ENCODE peak calls at places on chromosomes 16 and 17, in four cellular contexts. P, L, W and J are unnamed samples.

GRCh38 chr16:56614549-56614991 is 6.2 kb downstream of the MT2A start:
- DNase-seq in P (no peak), L (no peak), W (no peak), J (no peak)

GRCh38 chr17:44269118-44269794 is 1.3 kb upstream of the SLC4A1 start:
- DNase-seq in P (no peak), L (no peak), W (no peak), J (no peak)

GRCh38 chr16:87541004-87541881 is 48.4 kb upstream of the ZCCHC14 start:
- DNase-seq in P (no peak), L (no peak), W (peak), J (no peak)

GRCh38 chr17:78407387-78407990 is 29.0 kb downstream of the PGS1 start:
- DNase-seq in P (no peak), L (no peak), W (no peak), J (no peak)

GRCh38 chr16:57062329-57062728 is 30.1 kb upstream of the CPNE2 start:
- DNase-seq in P (no peak), L (no peak), W (no peak), J (no peak)

GRCh38 chr17:16135461-16135860 is 79.9 kb downstream of the NCOR1 start:
- DNase-seq in P (no peak), L (no peak), W (no peak), J (no peak)

GRCh38 chr16:53465606-53466290 is 31.5 kb downstream of the RBL2 start:
- DNase-seq in P (no peak), L (no peak), W (no peak), J (no peak)

GRCh38 chr17:77160032-77160876 is 19.5 kb downstream of the SEC14L1 start:
- DNase-seq in P (no peak), L (no peak), W (no peak), J (no peak)

GRCh38 chr16:71900336-71900735 is 5.0 kb downstream of the IST1 start:
- DNase-seq in P (no peak), L (no peak), W (no peak), J (no peak)

GRCh38 chr17:75159196-75160031 is 5.1 kb upstream of the JPT1 start:
- DNase-seq in P (no peak), L (no peak), W (no peak), J (no peak)

GRCh38 chr17:319266-319665 is 33.3 kb downstream of the RPH3AL start:
- DNase-seq in P (no peak), L (no peak), W (no peak), J (no peak)

GRCh38 chr16:10465821-10466220 is 80.0 kb downstream of the ATF7IP2 start:
- DNase-seq in P (no peak), L (no peak), W (no peak), J (no peak)

GRCh38 chr17:44023545-44024270 is 8.9 kb upstream of the TMEM101 start:
- DNase-seq in P (no peak), L (no peak), W (no peak), J (no peak)

GRCh38 chr16:15643453-15644305 is 725 bp upstream of the MARF1 start:
- DNase-seq in P (no peak), L (no peak), W (peak), J (no peak)

GRCh38 chr17:1487939-1488825 is 4.3 kb downstream of the MYO1C start:
- DNase-seq in P (peak), L (no peak), W (peak), J (no peak)